ENCODE peak calls at places on chromosomes 7 and 10, in four cellular contexts. W, F, V and T are unnamed samples.
A peak's percentile ranks its signal among the peaks of the same experiment; 100 is the strongest.

GRCh38 chr10:133198206-133198605 is 31.8 kb upstream of the UTF1 start:
- DNase-seq in V (no peak), F (no peak), W (no peak), T (no peak)

GRCh38 chr10:111126981-111127848 is 50.4 kb downstream of the ADRA2A start:
- DNase-seq in F (no peak), V (no peak), W (no peak), T (no peak)

GRCh38 chr10:102009801-102010425 is 46.1 kb downstream of the ARMH3 start:
- DNase-seq in F (peak; percentile 64), W (peak; percentile 11), V (no peak), T (peak; percentile 70)

GRCh38 chr10:42988517-42989395 is 88.1 kb upstream of the RET start:
- DNase-seq in W (no peak), V (peak; percentile 35), F (no peak), T (peak; percentile 91)

GRCh38 chr10:78510566-78511323 is 477.1 kb downstream of the RPS24 start:
- DNase-seq in V (no peak), F (no peak), W (no peak), T (no peak)

GRCh38 chr7:36080843-36081242 is 72.2 kb upstream of the EEPD1 start:
- DNase-seq in F (no peak), V (no peak), W (no peak), T (no peak)

GRCh38 chr7:88664630-88665233 is 94.8 kb upstream of the ZNF804B start:
- DNase-seq in W (no peak), V (no peak), F (no peak), T (no peak)

GRCh38 chr10:61937631-61938284 is 36.3 kb downstream of the ARID5B start:
- DNase-seq in W (no peak), V (no peak), F (no peak), T (no peak)

GRCh38 chr10:955127-955819 is 23.8 kb upstream of the LARP4B start:
- DNase-seq in W (no peak), V (no peak), F (no peak), T (no peak)

GRCh38 chr7:71290382-71290781 is 158.4 kb downstream of the GALNT17 start:
- DNase-seq in V (no peak), F (peak; percentile 7), W (no peak), T (no peak)

GRCh38 chr10:69681436-69681835 is 51.4 kb downstream of the FAM241B start:
- DNase-seq in V (no peak), F (no peak), W (no peak), T (no peak)

GRCh38 chr10:14873090-14873760 is 5.4 kb upstream of the SUV39H2 start:
- DNase-seq in V (no peak), W (no peak), F (no peak), T (no peak)

GRCh38 chr10:123306290-123306689 is 152.1 kb downstream of the BUB3 start:
- DNase-seq in W (no peak), V (no peak), F (no peak), T (no peak)

GRCh38 chr7:24448038-24448437 is 125.2 kb upstream of the PALS2 start:
- DNase-seq in V (no peak), F (no peak), W (no peak), T (no peak)

DNA sequence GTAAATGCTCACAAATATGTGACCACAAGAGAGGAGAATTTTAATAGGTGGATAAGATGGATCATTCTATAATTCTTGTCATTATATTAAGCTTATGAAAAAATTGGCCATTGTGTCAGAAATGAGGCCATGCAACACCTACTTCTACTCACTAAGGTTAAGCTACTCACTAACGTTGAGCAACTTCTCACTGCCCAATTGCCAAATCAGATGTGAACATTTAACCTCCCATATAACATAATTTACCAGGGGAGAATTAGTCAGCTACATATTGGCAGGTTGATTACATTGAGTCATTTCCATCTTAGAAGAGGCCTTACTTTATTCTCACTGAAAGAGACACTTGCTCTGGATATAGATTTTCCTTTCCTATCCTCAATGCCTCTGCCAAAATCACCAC is 211.2 kb upstream of the DGKB start:
- DNase-seq in W (no peak), V (no peak), F (no peak), T (no peak)
- TF ChIP-seq CTCF in W (no peak), V (no peak), F (no peak), T (no peak)

GRCh38 chr10:3886191-3886590 is 101.2 kb upstream of the KLF6 start:
- DNase-seq in F (peak; percentile 61), W (no peak), V (no peak), T (peak; percentile 42)
- H3K4me3 ChIP-seq in F (no peak overlapping the region), W (peak overlapping the region; percentile 39), V (no peak overlapping the region), T (no peak overlapping the region)

DNA sequence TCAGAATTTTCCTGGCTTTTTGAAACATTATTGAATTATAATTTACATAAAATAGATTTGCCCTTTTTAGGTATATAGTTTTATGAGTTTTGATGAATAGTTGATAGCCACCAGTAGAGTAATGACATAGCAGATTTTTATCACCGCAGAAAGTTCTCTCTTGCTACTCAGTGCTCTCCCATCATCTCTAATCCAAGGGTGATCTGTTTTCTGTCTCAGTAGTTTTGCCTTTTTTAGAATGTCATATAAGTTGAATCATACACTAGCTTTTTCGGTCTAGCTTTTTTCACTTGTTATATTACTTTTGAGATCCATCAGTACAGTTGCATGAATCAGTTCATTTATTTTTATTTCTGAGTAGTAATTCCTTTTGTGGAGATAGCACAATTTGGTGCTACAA is 17.9 kb downstream of the RSBN1L start:
- DNase-seq in W (no peak), F (no peak), V (no peak), T (no peak)
- H3K27ac ChIP-seq in W (no peak overlapping the region), F (no peak overlapping the region), V (no peak overlapping the region), T (no peak overlapping the region)

DNA sequence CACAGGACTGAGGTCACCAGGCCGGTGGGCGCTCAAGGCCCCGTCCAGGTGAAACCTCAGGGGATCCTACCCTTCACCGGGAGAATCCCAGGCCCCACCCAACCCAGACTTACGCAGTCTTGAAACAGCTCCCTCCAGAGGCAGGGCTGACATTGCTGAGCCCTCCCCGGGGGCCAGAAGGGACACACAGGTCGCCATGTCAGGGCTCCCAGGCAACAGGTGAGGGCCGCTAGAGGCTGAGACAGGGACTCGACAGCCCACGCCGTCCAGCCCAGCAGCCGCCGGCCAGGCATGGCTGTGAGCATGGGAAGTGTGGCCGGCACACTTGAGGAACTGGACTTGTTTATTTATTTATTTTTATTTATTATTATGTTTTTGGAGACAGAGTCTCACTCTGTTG is 10.3 kb downstream of the MICALL2 start:
- DNase-seq in W (no peak), F (no peak), V (no peak), T (no peak)
- TF ChIP-seq CTCF in W (no peak), F (no peak), V (no peak), T (no peak)